ENCODE peak calls at places on chromosomes 6 and 20, in six cellular contexts. One of them, this sample, is unnamed.
A peak's percentile ranks its signal among the peaks of the same experiment; 100 is the strongest.

GRCh38 chr6:128499079-128499705 is 21.2 kb downstream of the PTPRK start:
- DNase-seq in HepG2: peak; percentile 84
- DNase-seq in esophagus squamous epithelium: no peak
- DNase-seq in HCT116: no peak
- DNase-seq in sigmoid colon: no peak
- DNase-seq in adrenal gland: no peak
- DNase-seq in this sample: no peak

GRCh38 chr6:142773324-142773723 is 171.7 kb downstream of the HIVEP2 start:
- DNase-seq in HepG2: no peak
- DNase-seq in HCT116: no peak
- DNase-seq in sigmoid colon: no peak
- DNase-seq in adrenal gland: no peak
- DNase-seq in esophagus squamous epithelium: no peak
- DNase-seq in this sample: no peak

GRCh38 chr6:164409309-164410009 is 899.9 kb downstream of the C6orf118 start:
- DNase-seq in HepG2: no peak
- DNase-seq in adrenal gland: no peak
- DNase-seq in esophagus squamous epithelium: no peak
- DNase-seq in sigmoid colon: no peak
- DNase-seq in HCT116: no peak
- DNase-seq in this sample: no peak

GRCh38 chr6:132515386-132515785 is 2.5 kb upstream of the STX7 start:
- DNase-seq in sigmoid colon: no peak
- DNase-seq in HepG2: no peak
- DNase-seq in HCT116: no peak
- DNase-seq in adrenal gland: no peak
- DNase-seq in esophagus squamous epithelium: no peak
- DNase-seq in this sample: no peak

GRCh38 chr20:43477193-43477592 is 19.5 kb downstream of the SRSF6 start:
- DNase-seq in HepG2: no peak
- DNase-seq in sigmoid colon: no peak
- DNase-seq in HCT116: no peak
- DNase-seq in adrenal gland: no peak
- DNase-seq in esophagus squamous epithelium: no peak
- DNase-seq in this sample: no peak

GRCh38 chr6:42616716-42617115 is 52.9 kb downstream of the UBR2 start:
- DNase-seq in sigmoid colon: no peak
- DNase-seq in HepG2: no peak
- DNase-seq in HCT116: no peak
- DNase-seq in esophagus squamous epithelium: no peak
- DNase-seq in adrenal gland: no peak
- DNase-seq in this sample: no peak

GRCh38 chr6:140438346-140438735 is 1063.9 kb upstream of the CITED2 start:
- DNase-seq in adrenal gland: no peak
- DNase-seq in HCT116: no peak
- DNase-seq in HepG2: no peak
- DNase-seq in sigmoid colon: no peak
- DNase-seq in esophagus squamous epithelium: no peak
- DNase-seq in this sample: no peak

GRCh38 chr6:3035397-3035796 is 32.9 kb upstream of the RIPK1 start:
- DNase-seq in sigmoid colon: no peak
- DNase-seq in adrenal gland: no peak
- DNase-seq in HepG2: no peak
- DNase-seq in HCT116: no peak
- DNase-seq in esophagus squamous epithelium: no peak
- DNase-seq in this sample: no peak

GRCh38 chr6:167760979-167761793 is 65.5 kb upstream of the AFDN start:
- DNase-seq in sigmoid colon: peak; percentile 74
- DNase-seq in HepG2: peak; percentile 85
- DNase-seq in adrenal gland: peak; percentile 38
- DNase-seq in HCT116: no peak
- DNase-seq in esophagus squamous epithelium: no peak
- DNase-seq in this sample: peak; percentile 53

GRCh38 chr6:170211404-170212025 is 79.4 kb downstream of the DLL1 start:
- DNase-seq in HepG2: no peak
- DNase-seq in HCT116: no peak
- DNase-seq in adrenal gland: no peak
- DNase-seq in sigmoid colon: no peak
- DNase-seq in esophagus squamous epithelium: no peak
- DNase-seq in this sample: no peak

GRCh38 chr6:110325197-110325596 is 33.0 kb downstream of the METTL24 start:
- DNase-seq in adrenal gland: no peak
- DNase-seq in HCT116: no peak
- DNase-seq in esophagus squamous epithelium: no peak
- DNase-seq in sigmoid colon: peak; percentile 77
- DNase-seq in HepG2: peak; percentile 46
- DNase-seq in this sample: peak; percentile 59

GRCh38 chr6:116928667-116929066 is 51.6 kb downstream of the RFX6 start:
- DNase-seq in sigmoid colon: no peak
- DNase-seq in HCT116: no peak
- DNase-seq in adrenal gland: no peak
- DNase-seq in esophagus squamous epithelium: no peak
- DNase-seq in HepG2: no peak
- DNase-seq in this sample: no peak

GRCh38 chr6:16761469-16762264 is 407 bp upstream of the ATXN1 start:
- DNase-seq in adrenal gland: peak; percentile 91
- DNase-seq in HepG2: peak; percentile 92
- DNase-seq in HCT116: peak; percentile 74
- DNase-seq in sigmoid colon: peak; percentile 95
- DNase-seq in esophagus squamous epithelium: peak; percentile 65
- DNase-seq in this sample: peak; percentile 94

GRCh38 chr6:111173946-111174345 is 86.6 kb downstream of the SLC16A10 start:
- DNase-seq in sigmoid colon: no peak
- DNase-seq in esophagus squamous epithelium: no peak
- DNase-seq in adrenal gland: no peak
- DNase-seq in HCT116: no peak
- DNase-seq in HepG2: no peak
- DNase-seq in this sample: no peak

GRCh38 chr20:25453035-25453810 is 45.8 kb downstream of the GINS1 start:
- DNase-seq in adrenal gland: no peak
- DNase-seq in HCT116: no peak
- DNase-seq in sigmoid colon: no peak
- DNase-seq in HepG2: no peak
- DNase-seq in esophagus squamous epithelium: no peak
- DNase-seq in this sample: no peak

GRCh38 chr6:95578106-95578410 is 723 bp downstream of the MANEA start:
- DNase-seq in sigmoid colon: no peak
- DNase-seq in esophagus squamous epithelium: no peak
- DNase-seq in HepG2: peak; percentile 15
- DNase-seq in adrenal gland: no peak
- DNase-seq in HCT116: no peak
- DNase-seq in this sample: no peak

GRCh38 chr6:95576218-95576617 is 1.1 kb upstream of the MANEA start:
- DNase-seq in HepG2: no peak
- DNase-seq in sigmoid colon: no peak
- DNase-seq in HCT116: no peak
- DNase-seq in esophagus squamous epithelium: no peak
- DNase-seq in adrenal gland: no peak
- DNase-seq in this sample: no peak

GRCh38 chr6:95576621-95577316 is 566 bp upstream of the MANEA start:
- DNase-seq in esophagus squamous epithelium: no peak
- DNase-seq in HepG2: no peak
- DNase-seq in HCT116: no peak
- DNase-seq in adrenal gland: no peak
- DNase-seq in sigmoid colon: no peak
- DNase-seq in this sample: no peak

GRCh38 chr6:95574811-95575210 is 2.5 kb upstream of the MANEA start:
- DNase-seq in adrenal gland: no peak
- DNase-seq in HepG2: peak; percentile 47
- DNase-seq in esophagus squamous epithelium: no peak
- DNase-seq in sigmoid colon: no peak
- DNase-seq in HCT116: no peak
- DNase-seq in this sample: no peak

DNA sequence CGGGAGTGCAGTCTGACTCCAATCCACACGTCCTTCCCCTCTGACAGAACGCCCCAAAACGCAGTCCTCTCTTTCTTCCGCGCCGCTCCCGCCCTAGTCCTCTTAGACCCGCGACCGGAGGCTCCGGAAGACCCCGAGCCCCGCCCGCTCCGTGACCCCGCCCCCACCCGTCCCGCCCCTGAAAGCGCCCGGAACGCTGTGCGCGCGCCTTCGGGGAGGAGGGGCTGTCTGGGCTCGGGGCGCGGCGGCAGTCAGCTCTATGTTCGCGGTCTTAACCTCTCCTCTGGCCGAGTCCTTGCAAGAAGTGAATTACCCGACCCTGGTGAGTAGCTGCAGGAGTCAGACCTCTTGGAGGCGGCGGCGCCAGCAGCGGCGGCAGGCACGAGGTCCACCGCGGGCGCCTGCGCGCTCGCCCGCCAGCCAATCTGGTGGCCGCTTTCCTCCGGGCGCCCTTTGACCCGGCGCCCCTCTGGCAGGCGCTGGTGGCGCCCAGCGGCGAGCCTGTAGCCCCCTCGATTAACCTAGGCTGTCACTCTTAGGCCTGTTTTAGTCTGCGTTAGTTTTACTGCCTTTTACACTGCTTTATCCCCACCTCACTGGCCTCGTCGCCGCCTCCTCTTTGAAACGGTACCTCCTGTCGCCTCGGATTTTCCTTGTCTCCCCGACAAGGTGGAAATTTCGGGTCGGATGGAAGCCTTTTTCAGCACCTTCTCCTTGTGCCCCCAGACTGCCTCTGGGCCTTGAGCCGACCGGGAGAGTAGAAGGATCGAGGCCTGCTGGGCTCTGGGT is at the start of gene MANEA:
- DNase-seq in adrenal gland: peak; percentile 82
- DNase-seq in esophagus squamous epithelium: peak; percentile 20
- DNase-seq in sigmoid colon: peak; percentile 93
- DNase-seq in HepG2: peak; percentile 61
- DNase-seq in HCT116: peak; percentile 57
- DNase-seq in this sample: peak; percentile 82
- TF ChIP-seq POLR2A in adrenal gland: peak; percentile 73
- TF ChIP-seq POLR2A in esophagus squamous epithelium: peak; percentile 51
- TF ChIP-seq POLR2A in sigmoid colon: no peak
- TF ChIP-seq POLR2A in HepG2: peak; percentile 61
- TF ChIP-seq POLR2A in HCT116: peak; percentile 70
- TF ChIP-seq POLR2A in this sample: peak; percentile 59

GRCh38 chr6:15242937-15243614 is 2.8 kb upstream of the JARID2 start:
- DNase-seq in HepG2: no peak
- DNase-seq in HCT116: no peak
- DNase-seq in adrenal gland: no peak
- DNase-seq in esophagus squamous epithelium: no peak
- DNase-seq in sigmoid colon: no peak
- DNase-seq in this sample: no peak

GRCh38 chr6:15243994-15244604 is 1.8 kb upstream of the JARID2 start:
- DNase-seq in adrenal gland: no peak
- DNase-seq in sigmoid colon: no peak
- DNase-seq in HCT116: no peak
- DNase-seq in esophagus squamous epithelium: no peak
- DNase-seq in HepG2: no peak
- DNase-seq in this sample: no peak

GRCh38 chr6:15246217-15247211 is 645 bp downstream of the JARID2 start:
- DNase-seq in adrenal gland: no peak
- DNase-seq in esophagus squamous epithelium: no peak
- DNase-seq in HCT116: no peak
- DNase-seq in sigmoid colon: no peak
- DNase-seq in HepG2: no peak
- DNase-seq in this sample: no peak

GRCh38 chr6:15245361-15246216 is at the start of gene JARID2:
- DNase-seq in adrenal gland: peak; percentile 99
- DNase-seq in esophagus squamous epithelium: peak; percentile 90
- DNase-seq in HepG2: peak; percentile 97
- DNase-seq in sigmoid colon: peak; percentile 99
- DNase-seq in HCT116: peak; percentile 95
- DNase-seq in this sample: peak; percentile 100

DNA sequence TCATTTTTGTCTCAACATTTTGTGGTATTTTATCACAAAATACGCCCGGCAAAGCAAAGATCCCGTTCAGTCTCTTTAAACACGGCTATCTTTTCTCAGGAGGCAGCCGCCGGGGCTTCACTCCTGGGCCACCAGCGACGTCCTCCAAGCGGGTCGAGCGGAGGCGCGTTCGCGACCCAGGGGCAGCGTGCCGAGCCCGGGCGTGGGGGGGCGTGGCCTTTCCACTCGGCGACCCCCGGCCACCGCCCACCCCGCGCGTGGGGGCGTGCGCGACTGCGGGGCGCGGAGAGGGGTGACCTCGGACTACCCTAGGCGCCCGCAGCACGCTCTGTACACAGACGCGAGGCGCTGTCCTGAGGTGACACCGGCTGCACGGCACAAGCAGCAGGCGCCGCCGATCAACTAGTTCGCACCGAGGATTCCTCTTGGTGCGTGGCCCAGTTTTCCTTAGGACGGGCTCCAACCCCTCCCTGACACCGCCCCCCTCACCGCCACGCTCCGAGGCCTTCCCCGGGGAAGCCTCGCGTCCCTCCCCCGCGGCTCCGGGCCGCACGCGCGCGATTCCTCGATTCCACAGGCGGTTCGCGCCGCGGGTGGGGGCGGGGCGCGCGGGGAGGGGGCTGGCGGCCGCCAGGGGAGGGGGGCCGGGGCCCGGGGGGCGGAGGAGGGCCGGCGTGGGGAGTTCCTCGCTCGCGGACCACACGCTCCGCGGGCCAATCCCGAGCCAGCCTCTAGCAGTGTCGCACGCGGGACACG is 1.1 kb upstream of the JARID2 start:
- DNase-seq in adrenal gland: peak; percentile 85
- DNase-seq in sigmoid colon: peak; percentile 95
- DNase-seq in HepG2: peak; percentile 55
- DNase-seq in esophagus squamous epithelium: no peak
- DNase-seq in HCT116: no peak
- DNase-seq in this sample: peak; percentile 87
- TF ChIP-seq POLR2A in adrenal gland: peak; percentile 35
- TF ChIP-seq POLR2A in sigmoid colon: no peak
- TF ChIP-seq POLR2A in HepG2: peak; percentile 52
- TF ChIP-seq POLR2A in esophagus squamous epithelium: peak; percentile 20
- TF ChIP-seq POLR2A in HCT116: no peak
- TF ChIP-seq POLR2A in this sample: peak; percentile 66

GRCh38 chr6:26194774-26195375 is 107.6 kb downstream of the HFE start:
- DNase-seq in sigmoid colon: no peak
- DNase-seq in adrenal gland: no peak
- DNase-seq in HepG2: no peak
- DNase-seq in esophagus squamous epithelium: no peak
- DNase-seq in HCT116: no peak
- DNase-seq in this sample: no peak
- TF ChIP-seq POLR2A in sigmoid colon: no peak
- TF ChIP-seq POLR2A in adrenal gland: no peak
- TF ChIP-seq POLR2A in HepG2: no peak
- TF ChIP-seq POLR2A in esophagus squamous epithelium: no peak
- TF ChIP-seq POLR2A in HCT116: no peak
- TF ChIP-seq POLR2A in this sample: no peak

GRCh38 chr6:36442671-36443497 is at the start of the genes KCTD20 and PXT1:
- DNase-seq in sigmoid colon: peak; percentile 95
- DNase-seq in esophagus squamous epithelium: peak; percentile 20
- DNase-seq in HCT116: peak; percentile 75
- DNase-seq in adrenal gland: peak; percentile 90
- DNase-seq in HepG2: peak; percentile 86
- DNase-seq in this sample: peak; percentile 90
- TF ChIP-seq POLR2A in sigmoid colon: peak; percentile 32
- TF ChIP-seq POLR2A in esophagus squamous epithelium: peak; percentile 91
- TF ChIP-seq POLR2A in HCT116: peak; percentile 57
- TF ChIP-seq POLR2A in adrenal gland: peak; percentile 93
- TF ChIP-seq POLR2A in HepG2: peak; percentile 92
- TF ChIP-seq POLR2A in this sample: peak; percentile 80

GRCh38 chr6:41201784-41202181 is 834 bp upstream of the TREML2 start:
- DNase-seq in adrenal gland: no peak
- DNase-seq in sigmoid colon: no peak
- DNase-seq in esophagus squamous epithelium: no peak
- DNase-seq in HepG2: no peak
- DNase-seq in HCT116: no peak
- DNase-seq in this sample: no peak
- TF ChIP-seq POLR2A in adrenal gland: no peak
- TF ChIP-seq POLR2A in sigmoid colon: no peak
- TF ChIP-seq POLR2A in esophagus squamous epithelium: no peak
- TF ChIP-seq POLR2A in HepG2: no peak
- TF ChIP-seq POLR2A in HCT116: no peak
- TF ChIP-seq POLR2A in this sample: no peak